ENCODE peak calls at places on chromosome 10, in four cellular contexts. M is A549, G is IMR-90, F is GM12878. X is an unnamed sample.

GRCh38 chr10:132924046-132924952 is 18.1 kb downstream of the CFAP46 start:
- DNase-seq in M (no peak), G (no peak), F (no peak), X (no peak)

GRCh38 chr10:4195214-4195613 is 410.2 kb upstream of the KLF6 start:
- DNase-seq in M (peak), G (peak), F (no peak), X (peak)

GRCh38 chr10:71597821-71598498 is 121.6 kb downstream of the C10orf105 start:
- DNase-seq in M (no peak), G (no peak), F (no peak), X (no peak)

GRCh38 chr10:49408437-49409306 is 12.8 kb upstream of the DRGX start:
- DNase-seq in M (no peak), G (no peak), F (no peak), X (peak)

GRCh38 chr10:125694874-125695273 is 11.9 kb upstream of the TEX36 start:
- DNase-seq in M (peak), G (peak), F (no peak), X (no peak)

GRCh38 chr10:132538031-132538789 is 623 bp downstream of the INPP5A start:
- DNase-seq in M (no peak), G (no peak), F (no peak), X (no peak)

GRCh38 chr10:75283150-75284096 is 47.7 kb upstream of the COMTD1 start:
- DNase-seq in M (no peak), G (peak), F (no peak), X (no peak)

GRCh38 chr10:112678581-112678980 is 231.6 kb downstream of the VTI1A start:
- DNase-seq in M (no peak), G (no peak), F (no peak), X (no peak)

GRCh38 chr10:92384741-92385140 is 93.8 kb downstream of the MARCHF5 start:
- DNase-seq in M (no peak), G (no peak), F (no peak), X (no peak)

GRCh38 chr10:58921366-58921947 is 255.0 kb upstream of the PHYHIPL start:
- DNase-seq in M (no peak), G (no peak), F (no peak), X (no peak)

GRCh38 chr10:11808808-11809207 is 14.3 kb upstream of the PROSER2 start:
- DNase-seq in M (no peak), G (no peak), F (no peak), X (no peak)

GRCh38 chr10:65570143-65571010 is 1355.5 kb upstream of the LRRTM3 start:
- DNase-seq in M (peak), G (peak), F (no peak), X (peak)

GRCh38 chr10:35347899-35348608 is 11.7 kb downstream of the CCNY start:
- DNase-seq in M (no peak), G (no peak), F (no peak), X (no peak)

GRCh38 chr10:8060010-8060703 is 5.7 kb downstream of the GATA3 start:
- DNase-seq in M (no peak), G (peak), F (peak), X (no peak)

GRCh38 chr10:78292250-78292986 is 258.8 kb downstream of the RPS24 start:
- DNase-seq in M (no peak), G (no peak), F (no peak), X (no peak)

GRCh38 chr10:60140681-60141632 is 234.6 kb upstream of the CCDC6 start:
- DNase-seq in M (no peak), G (peak), F (no peak), X (no peak)

GRCh38 chr10:47314416-47314970 is 7.8 kb upstream of the GDF2 start:
- DNase-seq in M (no peak), G (no peak), F (no peak), X (no peak)

GRCh38 chr10:13690281-13690825 is 103.6 kb downstream of the PRPF18 start:
- DNase-seq in M (no peak), G (no peak), F (no peak), X (no peak)

GRCh38 chr10:49616421-49617230 is 2.8 kb downstream of the CHAT start:
- DNase-seq in M (no peak), G (no peak), F (no peak), X (no peak)

GRCh38 chr10:124418726-124419501 is at the start of gene OAT:
- DNase-seq in M (peak), G (peak), F (peak), X (peak)
- TF ChIP-seq CTCF in M (no peak), G (peak), F (no peak), X (peak)

GRCh38 chr10:33556103-33556502 is 221.6 kb upstream of the NRP1 start:
- DNase-seq in M (no peak), G (no peak), F (no peak), X (no peak)

GRCh38 chr10:33557313-33557712 is 222.8 kb upstream of the NRP1 start:
- DNase-seq in M (no peak), G (no peak), F (no peak), X (no peak)

GRCh38 chr10:33553951-33554571 is 219.6 kb upstream of the NRP1 start:
- DNase-seq in M (no peak), G (no peak), F (no peak), X (no peak)

GRCh38 chr10:33556581-33556980 is 222.1 kb upstream of the NRP1 start:
- DNase-seq in M (no peak), G (no peak), F (no peak), X (no peak)

GRCh38 chr10:33559105-33559504 is 224.6 kb upstream of the NRP1 start:
- DNase-seq in M (peak), G (peak), F (no peak), X (no peak)
- TF ChIP-seq CEBPB in M (no peak), G (no peak), F (no peak), X (no peak)

GRCh38 chr10:72927485-72927884 is 27.1 kb downstream of the PLA2G12B start:
- DNase-seq in M (no peak), G (no peak), F (no peak), X (no peak)

GRCh38 chr10:72928798-72929197 is 25.8 kb downstream of the PLA2G12B start:
- DNase-seq in M (no peak), G (no peak), F (no peak), X (no peak)

GRCh38 chr10:72924351-72924750 is 30.3 kb downstream of the PLA2G12B start:
- DNase-seq in M (no peak), G (no peak), F (no peak), X (no peak)

DNA sequence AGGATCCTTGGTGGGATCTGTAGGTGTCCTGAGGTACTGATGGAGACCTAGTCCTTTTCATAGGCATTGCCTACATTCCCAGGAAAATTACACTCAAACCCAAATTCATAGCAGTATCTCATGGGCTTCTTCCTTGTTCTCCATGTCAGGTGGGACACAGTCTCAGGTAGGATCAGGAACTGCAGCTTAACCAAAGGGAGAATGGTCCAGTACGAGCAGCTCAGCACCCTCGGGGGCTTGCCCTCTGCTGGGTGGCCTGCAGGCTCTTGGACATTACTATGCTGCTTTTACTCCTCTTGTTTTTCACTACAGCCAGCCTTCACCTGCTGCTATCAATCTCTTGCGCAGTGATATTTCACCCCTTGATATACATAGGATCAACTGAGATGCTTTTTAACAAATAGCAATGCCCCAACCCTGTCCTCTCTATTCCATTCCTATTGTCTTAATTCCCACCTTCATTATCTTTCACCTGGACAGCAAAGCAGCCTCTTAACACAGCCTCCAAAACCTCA is 28.6 kb downstream of the PLA2G12B start:
- DNase-seq in M (no peak), G (no peak), F (no peak), X (no peak)
- TF ChIP-seq CTCF in M (no peak), G (no peak), F (no peak), X (no peak)

GRCh38 chr10:99917963-99918825 is 91.6 kb downstream of the DNMBP start:
- DNase-seq in M (no peak), G (peak), F (no peak), X (no peak)
- TF ChIP-seq CEBPB in M (no peak), G (no peak), F (no peak), X (no peak)

GRCh38 chr10:34078017-34078416 is 737.1 kb downstream of the PARD3 start:
- DNase-seq in M (no peak), G (no peak), F (no peak), X (no peak)
- TF ChIP-seq CTCF in M (no peak), G (peak), F (no peak), X (peak)

GRCh38 chr10:127527891-127528290 is 21.2 kb upstream of the NPS start:
- DNase-seq in M (no peak), G (no peak), F (no peak), X (no peak)
- TF ChIP-seq CEBPB in M (no peak), G (no peak), F (no peak), X (no peak)

DNA sequence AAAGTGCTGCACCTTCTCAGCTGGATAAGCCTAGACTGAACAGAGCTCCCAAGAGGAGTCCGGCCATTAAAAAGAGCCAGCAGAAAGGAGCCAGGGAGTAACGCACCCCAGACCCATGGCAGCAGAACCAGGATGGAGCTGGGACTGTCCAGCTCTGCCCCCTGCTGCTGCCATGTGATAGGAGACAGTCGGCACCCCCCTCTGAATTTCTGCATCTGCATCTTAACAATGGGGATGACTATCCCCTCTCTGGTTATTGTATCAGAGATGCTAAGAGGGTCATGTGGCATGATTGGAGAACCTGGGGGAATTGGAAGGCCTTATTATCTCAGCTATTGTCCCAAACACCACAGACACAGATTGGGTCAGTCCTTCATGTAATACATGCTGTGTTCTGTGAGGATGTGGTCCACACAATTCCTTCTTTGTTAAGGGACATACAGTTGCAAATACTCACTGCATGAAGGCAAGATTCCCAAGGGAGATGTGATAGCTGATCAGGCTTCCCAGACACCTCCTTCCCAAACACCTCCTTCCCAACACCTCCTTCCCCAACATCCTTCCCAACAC is 29.3 kb downstream of the PLEKHS1 start:
- DNase-seq in M (no peak), G (no peak), F (no peak), X (no peak)
- TF ChIP-seq CTCF in M (no peak), G (no peak), F (peak), X (peak)

GRCh38 chr10:119025776-119026175 is 3.7 kb upstream of the NANOS1 start:
- DNase-seq in M (no peak), G (no peak), F (no peak), X (no peak)

GRCh38 chr10:119023553-119023868 is 6.0 kb upstream of the NANOS1 start:
- DNase-seq in M (no peak), G (no peak), F (no peak), X (no peak)

GRCh38 chr10:119025336-119025735 is 4.2 kb upstream of the NANOS1 start:
- DNase-seq in M (no peak), G (peak), F (no peak), X (no peak)

GRCh38 chr10:119026301-119027110 is 3.0 kb upstream of the NANOS1 start:
- DNase-seq in M (no peak), G (no peak), F (no peak), X (no peak)

GRCh38 chr10:119024882-119025281 is 4.6 kb upstream of the NANOS1 start:
- DNase-seq in M (no peak), G (no peak), F (no peak), X (no peak)
- TF ChIP-seq CEBPB in M (no peak), G (no peak), F (no peak), X (no peak)

DNA sequence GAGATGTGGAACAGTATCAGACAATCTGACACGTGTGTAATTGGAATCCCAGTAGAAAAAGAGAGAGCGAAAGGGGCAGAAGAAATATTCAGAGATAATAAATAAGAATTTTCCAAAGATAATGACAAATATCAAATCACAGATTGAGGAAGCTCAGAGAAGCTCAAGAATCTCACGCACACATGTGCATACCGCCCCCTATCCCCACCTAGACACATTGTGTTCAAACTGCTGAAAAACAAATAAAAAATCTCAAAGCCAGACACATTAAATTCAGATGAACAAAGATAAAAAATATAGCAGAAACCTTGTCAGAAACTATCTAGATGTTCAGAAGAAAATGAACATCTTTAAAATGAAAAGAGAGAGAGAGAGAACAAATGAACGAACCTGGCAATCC is 17.2 kb downstream of the SFR1 start:
- DNase-seq in M (no peak), G (no peak), F (no peak), X (no peak)
- TF ChIP-seq CTCF in M (peak), G (no peak), F (peak), X (peak)